ENCODE peak calls at places on chromosomes 11 and 22, in eight cellular contexts. Y, J, T, U, F, W, V and Z are unnamed samples. For H3K27me3, the result is how much of the 10 kb centered on the place peaks cover.

GRCh38 chr11:78223320-78223954 is 34.7 kb downstream of the USP35 start:
- DNase-seq in T (no peak), U (no peak), W (no peak), J (no peak), V (no peak), Y (no peak), F (no peak), Z (no peak)

GRCh38 chr22:35349704-35350538 is 31.0 kb upstream of the HMOX1 start:
- DNase-seq in F (no peak), V (peak), W (no peak), U (peak), Y (peak), J (no peak), T (no peak), Z (no peak)

GRCh38 chr22:44389926-44390925 is 77.5 kb upstream of the SHISAL1 start:
- DNase-seq in U (no peak), Y (peak), J (no peak), T (no peak), V (no peak), F (no peak), W (no peak), Z (no peak)

GRCh38 chr11:26931248-26931631 is 62.7 kb upstream of the FIBIN start:
- DNase-seq in F (peak), V (no peak), U (peak), T (no peak), Y (no peak), J (peak), W (no peak), Z (no peak)

GRCh38 chr22:44887941-44888366 is 121.9 kb downstream of the PHF21B start:
- DNase-seq in T (no peak), J (no peak), Y (no peak), W (no peak), U (no peak), F (no peak), V (no peak), Z (no peak)

GRCh38 chr11:72634472-72635095 is 39.6 kb downstream of the PDE2A start:
- DNase-seq in T (no peak), W (no peak), V (peak), Y (no peak), U (no peak), F (no peak), J (no peak), Z (no peak)

GRCh38 chr11:130578738-130579368 is 130.4 kb downstream of the ADAMTS15 start:
- DNase-seq in V (no peak), U (no peak), T (no peak), J (no peak), F (no peak), Y (no peak), W (no peak), Z (no peak)

GRCh38 chr11:7677071-7677470 is 3.8 kb upstream of the CYB5R2 start:
- DNase-seq in J (peak), T (no peak), W (no peak), F (no peak), Y (no peak), U (no peak), V (no peak), Z (no peak)

GRCh38 chr11:113162590-113162961 is 151.8 kb upstream of the TTC12 start:
- DNase-seq in U (no peak), T (peak), W (no peak), J (no peak), F (peak), Y (no peak), V (peak), Z (no peak)

GRCh38 chr11:36292311-36292722 is 3.1 kb upstream of the COMMD9 start:
- DNase-seq in J (no peak), U (peak), F (no peak), Y (no peak), V (no peak), W (no peak), T (no peak), Z (peak)

GRCh38 chr11:129279326-129280026 is 87.4 kb upstream of the ARHGAP32 start:
- DNase-seq in W (peak), F (peak), J (no peak), T (peak), V (peak), U (peak), Y (peak), Z (peak)

GRCh38 chr11:61534025-61534900 is 25.7 kb downstream of the LRRC10B start:
- DNase-seq in F (no peak), V (no peak), T (no peak), U (no peak), Y (no peak), J (no peak), W (peak), Z (no peak)

GRCh38 chr11:95299078-95299611 is 68.1 kb upstream of the SESN3 start:
- DNase-seq in F (no peak), V (no peak), Y (no peak), T (no peak), U (peak), W (no peak), J (no peak), Z (no peak)

GRCh38 chr11:2798951-2799761 is 86.4 kb downstream of the CDKN1C start:
- DNase-seq in F (no peak), V (peak), U (peak), Y (no peak), T (peak), W (peak), J (no peak), Z (no peak)

GRCh38 chr22:20946080-20946986 is 20.7 kb upstream of the AIFM3 start:
- DNase-seq in F (no peak), U (no peak), J (no peak), V (no peak), W (no peak), T (no peak), Y (peak), Z (no peak)

GRCh38 chr22:22111267-22111751 is 128.7 kb upstream of the TOP3B start:
- DNase-seq in T (no peak), V (no peak), W (no peak), Y (no peak), J (no peak), U (peak), F (no peak), Z (no peak)

GRCh38 chr11:67627788-67628624 is 1.7 kb downstream of the NUDT8 start:
- DNase-seq in U (no peak), J (no peak), W (peak), V (no peak), Y (peak), T (no peak), F (no peak), Z (no peak)

GRCh38 chr11:79244175-79244804 is 196.5 kb downstream of the TENM4 start:
- DNase-seq in W (no peak), F (peak), U (peak), J (peak), T (peak), Y (no peak), V (no peak), Z (no peak)
- H3K27me3 ChIP-seq in W (under half), F (under half), U (under half), J (under half), T (under half), Y (under half), V (under half), Z (under half)

GRCh38 chr22:48485144-48486135 is 1342.2 kb downstream of the BRD1 start:
- DNase-seq in U (no peak), F (no peak), T (no peak), Y (no peak), W (no peak), V (no peak), J (no peak), Z (no peak)

GRCh38 chr22:48483764-48484528 is 1343.7 kb downstream of the BRD1 start:
- DNase-seq in Y (no peak), W (no peak), F (no peak), U (no peak), T (no peak), J (no peak), V (peak), Z (no peak)

GRCh38 chr22:48488611-48489456 is 1338.8 kb downstream of the BRD1 start:
- DNase-seq in W (no peak), V (no peak), Y (no peak), J (no peak), U (no peak), T (no peak), F (no peak), Z (no peak)

GRCh38 chr22:48488149-48488551 is 1339.5 kb downstream of the BRD1 start:
- DNase-seq in W (no peak), T (no peak), U (no peak), J (no peak), Y (no peak), V (no peak), F (no peak), Z (no peak)

DNA sequence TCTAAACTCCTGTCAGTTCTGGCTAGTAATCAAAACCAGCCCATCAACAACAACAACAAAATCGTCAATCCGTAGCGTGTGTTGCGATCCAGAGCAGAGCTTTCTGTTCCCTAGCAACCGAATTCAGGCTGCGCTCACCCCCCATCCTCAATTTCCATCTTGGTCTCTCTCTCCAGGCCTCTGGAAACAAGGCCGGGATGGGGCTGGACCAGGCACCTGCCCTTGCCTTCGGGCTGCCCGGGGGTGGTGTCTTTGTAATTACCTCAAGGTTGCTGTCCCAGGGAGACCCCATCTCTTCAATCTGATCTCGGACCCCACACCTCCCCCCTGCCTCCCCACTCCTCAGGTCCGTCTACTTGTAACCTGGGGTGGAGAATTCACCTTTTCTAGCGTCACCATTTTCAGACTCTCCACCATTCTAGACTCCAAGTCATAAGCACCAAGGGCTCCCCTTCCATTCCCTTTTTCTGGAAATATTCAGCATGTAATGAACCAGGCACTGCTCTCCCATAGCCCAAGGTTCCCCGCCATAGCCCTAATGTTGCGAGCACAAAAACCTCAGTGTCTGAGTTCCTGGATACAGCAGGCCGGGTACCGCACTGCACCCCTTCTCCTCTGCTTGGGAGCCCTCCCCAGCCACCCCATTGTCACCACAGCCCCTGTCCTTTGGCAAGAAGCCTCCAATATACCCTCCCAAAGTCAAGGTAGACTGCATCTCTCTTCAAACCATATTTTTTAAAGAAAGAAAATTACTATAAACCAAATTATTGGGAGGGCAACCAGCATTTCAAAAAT is 1341.3 kb downstream of the BRD1 start:
- DNase-seq in Y (no peak), J (no peak), V (no peak), W (no peak), F (no peak), T (no peak), U (no peak), Z (no peak)
- H3K27me3 ChIP-seq in Y (under half), J (under half), V (under half), W (under half), F (under half), T (under half), U (under half), Z (under half)

GRCh38 chr11:550746-551085 is 9.8 kb downstream of the LMNTD2 start:
- DNase-seq in T (no peak), W (no peak), V (no peak), U (no peak), Y (no peak), J (no peak), F (no peak), Z (no peak)
- H3K27me3 ChIP-seq in T (under half), W (under half), V (under half), U (under half), Y (under half), J (under half), F (under half), Z (under half)

DNA sequence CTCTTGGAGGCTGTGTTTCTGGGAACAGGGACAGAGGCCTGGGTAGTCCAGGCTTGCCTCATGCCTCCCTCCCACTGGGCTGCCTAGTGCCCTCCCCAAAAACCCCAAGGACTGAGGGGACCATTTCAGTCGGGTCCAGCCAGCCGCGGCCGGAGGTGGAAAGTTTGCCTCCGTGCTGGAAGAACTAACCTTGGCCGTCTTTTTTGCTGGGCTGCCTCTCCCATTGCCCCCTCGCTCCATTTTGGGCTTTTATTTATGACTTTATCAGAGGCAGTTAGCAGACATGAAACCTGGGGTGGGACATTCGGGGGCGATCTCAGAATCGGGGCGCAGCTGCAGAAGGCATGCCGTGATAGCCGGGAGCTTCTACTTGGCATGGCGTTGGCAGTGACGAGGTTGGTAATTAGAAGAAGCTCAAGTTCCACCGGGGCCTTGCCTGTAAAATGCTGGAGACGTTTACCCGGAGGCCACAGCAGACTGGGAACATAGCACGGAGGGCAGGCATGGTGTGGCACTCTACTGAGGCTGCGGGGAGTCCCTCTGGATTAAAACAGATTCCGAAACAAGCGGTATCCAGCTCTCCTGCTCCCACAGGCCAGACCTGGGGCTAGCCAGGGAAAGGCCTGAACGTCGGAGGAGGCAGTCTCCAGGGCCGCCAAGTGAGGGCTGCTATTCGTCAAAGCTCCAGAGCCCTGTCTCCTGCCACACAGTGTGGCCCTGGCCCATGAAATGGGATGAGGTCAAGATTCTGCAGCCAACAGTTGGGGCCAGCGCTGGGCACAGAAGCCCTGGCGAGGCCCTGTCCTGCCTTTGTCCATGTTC is 76.4 kb upstream of the PPARA start:
- DNase-seq in W (no peak), Y (peak), J (no peak), V (peak), U (no peak), T (peak), F (no peak), Z (no peak)
- H3K27me3 ChIP-seq in W (under half), Y (under half), J (under half), V (under half), U (under half), T (under half), F (under half), Z (under half)

GRCh38 chr11:70716986-70717775 is 318.9 kb downstream of the CTTN start:
- DNase-seq in T (no peak), F (no peak), W (no peak), V (no peak), J (no peak), Y (no peak), U (no peak), Z (no peak)
- H3K27me3 ChIP-seq in T (under half), F (under half), W (under half), V (under half), J (under half), Y (under half), U (under half), Z (under half)